ENCODE peak calls at places on chromosome 9, in nine cellular contexts. One of them, this sample, is unnamed.

GRCh38 chr9:89625721-89626687 is 21.2 kb downstream of the GADD45G start:
- DNase-seq in mammary epithelial cell: no peak
- DNase-seq in fibroblast of the aortic adventitia: no peak
- DNase-seq in GM20000: no peak
- DNase-seq in NCI-H1092: no peak
- DNase-seq in tibial artery: no peak
- DNase-seq in NCI-H2171: no peak
- DNase-seq in endodermal cell: no peak
- DNase-seq in T follicular helper cell: no peak
- DNase-seq in this sample: no peak

GRCh38 chr9:108786756-108787663 is 68.8 kb downstream of the ACTL7B start:
- DNase-seq in mammary epithelial cell: peak
- DNase-seq in fibroblast of the aortic adventitia: peak
- DNase-seq in GM20000: no peak
- DNase-seq in NCI-H1092: no peak
- DNase-seq in tibial artery: no peak
- DNase-seq in NCI-H2171: peak
- DNase-seq in endodermal cell: no peak
- DNase-seq in T follicular helper cell: no peak
- DNase-seq in this sample: peak

GRCh38 chr9:132181796-132182521 is 20.1 kb downstream of the NTNG2 start:
- DNase-seq in mammary epithelial cell: no peak
- DNase-seq in fibroblast of the aortic adventitia: peak
- DNase-seq in GM20000: no peak
- DNase-seq in NCI-H1092: peak
- DNase-seq in tibial artery: no peak
- DNase-seq in NCI-H2171: no peak
- DNase-seq in endodermal cell: peak
- DNase-seq in T follicular helper cell: no peak
- DNase-seq in this sample: peak

GRCh38 chr9:801399-802071 is 40.0 kb upstream of the DMRT1 start:
- DNase-seq in mammary epithelial cell: peak
- DNase-seq in fibroblast of the aortic adventitia: peak
- DNase-seq in GM20000: no peak
- DNase-seq in NCI-H1092: no peak
- DNase-seq in tibial artery: no peak
- DNase-seq in NCI-H2171: no peak
- DNase-seq in endodermal cell: no peak
- DNase-seq in T follicular helper cell: no peak
- DNase-seq in this sample: no peak

GRCh38 chr9:26706223-26706622 is 186.4 kb downstream of the CAAP1 start:
- DNase-seq in mammary epithelial cell: peak
- DNase-seq in fibroblast of the aortic adventitia: no peak
- DNase-seq in GM20000: no peak
- DNase-seq in NCI-H1092: no peak
- DNase-seq in tibial artery: no peak
- DNase-seq in NCI-H2171: no peak
- DNase-seq in endodermal cell: no peak
- DNase-seq in T follicular helper cell: no peak
- DNase-seq in this sample: no peak

GRCh38 chr9:14251146-14252071 is 62.5 kb downstream of the NFIB start:
- DNase-seq in mammary epithelial cell: peak
- DNase-seq in fibroblast of the aortic adventitia: peak
- DNase-seq in GM20000: no peak
- DNase-seq in NCI-H1092: no peak
- DNase-seq in tibial artery: peak
- DNase-seq in NCI-H2171: no peak
- DNase-seq in endodermal cell: peak
- DNase-seq in T follicular helper cell: no peak
- DNase-seq in this sample: no peak

GRCh38 chr9:87195306-87195705 is 248.0 kb upstream of the GAS1 start:
- DNase-seq in mammary epithelial cell: peak
- DNase-seq in fibroblast of the aortic adventitia: no peak
- DNase-seq in GM20000: no peak
- DNase-seq in NCI-H1092: no peak
- DNase-seq in tibial artery: no peak
- DNase-seq in NCI-H2171: no peak
- DNase-seq in endodermal cell: no peak
- DNase-seq in T follicular helper cell: no peak
- DNase-seq in this sample: no peak

GRCh38 chr9:137244486-137245449 is 3.7 kb downstream of the TUBB4B start:
- DNase-seq in mammary epithelial cell: no peak
- DNase-seq in fibroblast of the aortic adventitia: no peak
- DNase-seq in GM20000: no peak
- DNase-seq in NCI-H1092: no peak
- DNase-seq in tibial artery: no peak
- DNase-seq in NCI-H2171: peak
- DNase-seq in endodermal cell: peak
- DNase-seq in T follicular helper cell: no peak
- DNase-seq in this sample: no peak

GRCh38 chr9:81878530-81878929 is 49.7 kb upstream of the SPATA31D4 start:
- DNase-seq in mammary epithelial cell: no peak
- DNase-seq in fibroblast of the aortic adventitia: no peak
- DNase-seq in GM20000: no peak
- DNase-seq in NCI-H1092: no peak
- DNase-seq in tibial artery: no peak
- DNase-seq in NCI-H2171: no peak
- DNase-seq in endodermal cell: no peak
- DNase-seq in T follicular helper cell: no peak
- DNase-seq in this sample: no peak

This sample was measured in WERI-Rb-1.